ENCODE peak calls at places on chromosomes 11 and 22, in five cellular contexts. L, Z, W, O and Q are unnamed samples.

GRCh38 chr11:74778581-74778980 is 29.9 kb downstream of the RNF169 start:
- DNase-seq in L (no peak), Z (no peak), W (no peak), O (no peak), Q (no peak)

GRCh38 chr22:50269573-50270301 is 443 bp downstream of the MAPK11 start:
- DNase-seq in L (no peak), Z (no peak), W (peak; percentile 80), O (no peak), Q (peak; percentile 15)

GRCh38 chr11:118530683-118531596 is at the start of gene TMEM25:
- DNase-seq in L (peak; percentile 43), Z (no peak), W (peak; percentile 88), O (peak; percentile 50), Q (peak; percentile 58)

GRCh38 chr11:103091024-103091423 is 936 bp downstream of the DCUN1D5 start:
- DNase-seq in L (peak; percentile 24), Z (peak; percentile 8), W (peak; percentile 24), O (no peak), Q (peak; percentile 5)

GRCh38 chr22:44045171-44045570 is 21.1 kb downstream of the PARVB start:
- DNase-seq in L (no peak), Z (no peak), W (no peak), O (no peak), Q (no peak)

GRCh38 chr22:37162221-37163095 is 12.7 kb upstream of the IL2RB start:
- DNase-seq in L (no peak), Z (no peak), W (no peak), O (no peak), Q (no peak)

GRCh38 chr11:63552921-63553320 is 10.3 kb downstream of the PLAAT2 start:
- DNase-seq in L (no peak), Z (no peak), W (no peak), O (no peak), Q (no peak)

GRCh38 chr11:95442531-95443050 is 211.6 kb upstream of the SESN3 start:
- DNase-seq in L (no peak), Z (no peak), W (no peak), O (no peak), Q (no peak)

GRCh38 chr22:49826603-49827306 is 918 bp downstream of the BRD1 start:
- DNase-seq in L (no peak), Z (no peak), W (peak; percentile 58), O (no peak), Q (no peak)

GRCh38 chr22:30609260-30610185 is 2.5 kb downstream of the TCN2 start:
- DNase-seq in L (no peak), Z (peak; percentile 78), W (peak; percentile 17), O (no peak), Q (no peak)

GRCh38 chr22:37906364-37907008 is 389 bp downstream of the MICALL1 start:
- DNase-seq in L (no peak), Z (no peak), W (peak; percentile 33), O (no peak), Q (no peak)

GRCh38 chr11:113874096-113874919 is 1.1 kb downstream of the USP28 start:
- DNase-seq in L (no peak), Z (peak; percentile 7), W (peak; percentile 68), O (no peak), Q (no peak)

GRCh38 chr22:44702479-44703219 is 645 bp downstream of the PRR5 start:
- DNase-seq in L (no peak), Z (no peak), W (peak; percentile 88), O (no peak), Q (no peak)

GRCh38 chr22:26364066-26365015 is 64.7 kb upstream of the ASPHD2 start:
- DNase-seq in L (peak; percentile 71), Z (peak; percentile 36), W (peak; percentile 96), O (peak; percentile 69), Q (peak; percentile 10)

GRCh38 chr22:31128156-31128555 is 5.4 kb downstream of the INPP5J start:
- DNase-seq in L (no peak), Z (no peak), W (no peak), O (no peak), Q (no peak)

GRCh38 chr11:9906043-9906791 is 242.3 kb downstream of the SWAP70 start:
- DNase-seq in L (no peak), Z (peak; percentile 80), W (peak; percentile 32), O (no peak), Q (no peak)

GRCh38 chr11:115759622-115760527 is 255.7 kb upstream of the CADM1 start:
- DNase-seq in L (no peak), Z (no peak), W (peak; percentile 87), O (no peak), Q (peak; percentile 10)

GRCh38 chr11:57276169-57276854 is 39.3 kb upstream of the APLNR start:
- DNase-seq in L (no peak), Z (no peak), W (no peak), O (no peak), Q (no peak)

GRCh38 chr11:69300124-69301032 is 6.4 kb downstream of the MYEOV start:
- DNase-seq in L (no peak), Z (no peak), W (no peak), O (no peak), Q (no peak)

GRCh38 chr11:85752890-85753581 is 57.9 kb downstream of the SYTL2 start:
- DNase-seq in L (no peak), Z (no peak), W (no peak), O (no peak), Q (no peak)

GRCh38 chr11:124801014-124801413 is 808 bp upstream of the MSANTD2 start:
- DNase-seq in L (no peak), Z (no peak), W (peak; percentile 40), O (no peak), Q (no peak)

GRCh38 chr11:115219378-115219777 is 284.8 kb downstream of the CADM1 start:
- DNase-seq in L (no peak), Z (no peak), W (no peak), O (no peak), Q (no peak)

GRCh38 chr11:128860571-128861361 is 6.3 kb downstream of the KCNJ1 start:
- DNase-seq in L (no peak), Z (no peak), W (no peak), O (no peak), Q (no peak)

GRCh38 chr11:64687204-64687603 is 35.8 kb downstream of the NRXN2 start:
- DNase-seq in L (no peak), Z (no peak), W (no peak), O (no peak), Q (no peak)

GRCh38 chr11:10606536-10607208 is 38.2 kb upstream of the LYVE1 start:
- DNase-seq in L (no peak), Z (no peak), W (no peak), O (no peak), Q (no peak)

GRCh38 chr11:12876340-12876739 is 132.8 kb upstream of the RASSF10 start:
- DNase-seq in L (no peak), Z (no peak), W (no peak), O (no peak), Q (no peak)

GRCh38 chr11:59158206-59159068 is 13.5 kb upstream of the DTX4 start:
- DNase-seq in L (peak; percentile 65), Z (peak; percentile 72), W (peak; percentile 89), O (peak; percentile 28), Q (peak; percentile 40)

GRCh38 chr11:128523616-128524015 is 63.7 kb downstream of the ETS1 start:
- DNase-seq in L (no peak), Z (no peak), W (no peak), O (no peak), Q (no peak)

GRCh38 chr11:32454993-32455392 is 19.7 kb upstream of the WT1 start:
- DNase-seq in L (no peak), Z (no peak), W (no peak), O (no peak), Q (no peak)

GRCh38 chr11:84581083-84581482 is 1046.1 kb downstream of the DLG2 start:
- DNase-seq in L (no peak), Z (no peak), W (peak; percentile 5), O (peak; percentile 65), Q (no peak)

GRCh38 chr11:115321602-115322289 is 182.5 kb downstream of the CADM1 start:
- DNase-seq in L (no peak), Z (no peak), W (no peak), O (no peak), Q (no peak)

GRCh38 chr11:2774173-2775082 is 74.6 kb upstream of the KCNQ1OT1 start:
- DNase-seq in L (no peak), Z (no peak), W (no peak), O (no peak), Q (no peak)

GRCh38 chr11:86374586-86374985 is at the start of gene CCDC81:
- DNase-seq in L (peak; percentile 11), Z (no peak), W (peak; percentile 82), O (no peak), Q (no peak)

GRCh38 chr11:35141538-35141937 is 2.6 kb downstream of the CD44 start:
- DNase-seq in L (no peak), Z (no peak), W (no peak), O (no peak), Q (no peak)

GRCh38 chr22:20084547-20085413 is 4.7 kb downstream of the DGCR8 start:
- DNase-seq in L (no peak), Z (peak; percentile 38), W (peak; percentile 60), O (no peak), Q (no peak)